ENCODE peak calls at places on chromosome 22, in six cellular contexts. G is IMR-90, I is neuronal stem cell, H is mesendoderm, E is mesenchymal stem cell, Y is H9. U is an unnamed sample.

GRCh38 chr22:30933457-30933856 is 35.1 kb downstream of the MORC2 start:
- DNase-seq in G (no peak), H (no peak), E (no peak), Y (no peak), I (no peak), U (no peak)

GRCh38 chr22:20615533-20616450 is 108.4 kb downstream of the MED15 start:
- DNase-seq in E (no peak), Y (no peak), I (no peak), H (no peak), G (no peak), U (peak; percentile 38)

GRCh38 chr22:19554834-19555404 is 30.7 kb upstream of the CLDN5 start:
- DNase-seq in I (peak; percentile 5), G (peak; percentile 35), Y (peak; percentile 87), E (peak; percentile 66), H (peak; percentile 93), U (peak; percentile 2)

GRCh38 chr22:29385748-29386147 is 2.6 kb downstream of the AP1B1 start:
- DNase-seq in H (no peak), G (no peak), Y (no peak), I (no peak), E (no peak), U (no peak)

GRCh38 chr22:24117942-24118341 is 63.3 kb upstream of the SUSD2 start:
- DNase-seq in I (no peak), E (no peak), H (peak; percentile 57), Y (peak; percentile 47), G (no peak), U (no peak)

GRCh38 chr22:29784451-29785361 is 17.5 kb downstream of the UQCR10 start:
- DNase-seq in I (no peak), E (no peak), G (peak; percentile 18), H (no peak), Y (no peak), U (no peak)

GRCh38 chr22:42754658-42755057 is 34.0 kb upstream of the A4GALT start:
- DNase-seq in G (peak; percentile 92), E (no peak), H (no peak), I (no peak), Y (no peak), U (peak; percentile 71)

GRCh38 chr22:31350410-31350863 is 4.3 kb upstream of the PATZ1 start:
- DNase-seq in E (peak; percentile 18), H (peak; percentile 66), G (no peak), Y (no peak), I (no peak), U (no peak)

GRCh38 chr22:49670610-49671330 is 156.9 kb downstream of the BRD1 start:
- DNase-seq in H (peak; percentile 37), Y (peak; percentile 54), I (peak; percentile 18), E (no peak), G (no peak), U (no peak)

GRCh38 chr22:45227645-45228400 is 12.9 kb downstream of the KIAA0930 start:
- DNase-seq in G (no peak), H (no peak), I (no peak), Y (peak; percentile 28), E (no peak), U (no peak)

GRCh38 chr22:45228401-45228754 is 12.3 kb downstream of the KIAA0930 start:
- DNase-seq in Y (peak; percentile 23), G (no peak), I (no peak), E (no peak), H (no peak), U (no peak)

GRCh38 chr22:45231293-45231692 is 9.4 kb downstream of the KIAA0930 start:
- DNase-seq in E (no peak), Y (no peak), H (no peak), G (no peak), I (no peak), U (no peak)

GRCh38 chr22:45230026-45230845 is 10.5 kb downstream of the KIAA0930 start:
- DNase-seq in I (no peak), H (no peak), E (no peak), G (no peak), Y (no peak), U (peak; percentile 14)

DNA sequence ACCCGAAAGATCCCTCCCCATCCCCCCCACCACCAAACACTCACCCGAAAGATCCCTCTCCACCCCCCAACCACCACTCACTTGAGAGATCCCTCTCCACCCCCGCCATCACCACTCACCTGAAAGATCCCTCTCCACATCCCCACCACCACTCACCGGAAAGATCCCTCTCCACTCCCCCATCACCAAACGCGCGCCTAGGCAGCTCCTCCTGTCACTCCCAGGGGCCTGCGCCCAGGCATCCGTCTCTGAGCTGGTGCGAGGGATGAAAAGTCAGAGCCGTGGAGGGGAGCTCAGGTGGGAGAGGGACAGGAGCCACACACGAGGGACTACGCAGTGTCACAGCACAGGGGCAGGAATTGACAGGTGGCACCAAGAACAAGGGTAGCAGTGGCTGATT is 11.5 kb downstream of the KIAA0930 start:
- DNase-seq in E (no peak), H (no peak), Y (peak; percentile 27), I (no peak), G (no peak), U (no peak)
- H3K4ac ChIP-seq in E (no peak overlapping the region), H (no peak overlapping the region), Y (no peak overlapping the region), I (no peak overlapping the region), G (no peak overlapping the region), U (no peak overlapping the region)

DNA sequence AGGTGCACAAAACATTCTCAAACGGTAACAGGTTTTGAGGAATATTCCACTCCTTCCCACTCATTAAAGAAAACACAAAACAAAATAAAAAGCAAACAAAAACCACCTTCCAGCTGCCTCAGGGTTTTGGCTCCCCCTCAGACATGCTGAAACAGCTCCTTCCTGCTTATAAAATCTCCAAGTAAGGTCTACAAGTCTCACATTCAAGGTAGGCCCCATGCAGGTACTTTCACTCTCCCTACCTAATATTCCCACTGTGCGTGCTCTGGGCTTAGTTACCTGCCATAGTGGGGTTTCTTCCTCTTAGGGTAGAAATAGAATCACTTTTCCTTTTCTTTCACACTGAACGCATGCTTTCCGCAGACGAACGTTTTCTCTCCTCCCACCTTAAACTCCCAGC is 132.3 kb downstream of the RBFOX2 start:
- DNase-seq in Y (no peak), E (no peak), I (no peak), G (no peak), H (no peak), U (no peak)
- H3K4me2 ChIP-seq in Y (no peak overlapping the region), E (no peak overlapping the region), I (no peak overlapping the region), G (no peak overlapping the region), H (no peak overlapping the region), U (no peak overlapping the region)

DNA sequence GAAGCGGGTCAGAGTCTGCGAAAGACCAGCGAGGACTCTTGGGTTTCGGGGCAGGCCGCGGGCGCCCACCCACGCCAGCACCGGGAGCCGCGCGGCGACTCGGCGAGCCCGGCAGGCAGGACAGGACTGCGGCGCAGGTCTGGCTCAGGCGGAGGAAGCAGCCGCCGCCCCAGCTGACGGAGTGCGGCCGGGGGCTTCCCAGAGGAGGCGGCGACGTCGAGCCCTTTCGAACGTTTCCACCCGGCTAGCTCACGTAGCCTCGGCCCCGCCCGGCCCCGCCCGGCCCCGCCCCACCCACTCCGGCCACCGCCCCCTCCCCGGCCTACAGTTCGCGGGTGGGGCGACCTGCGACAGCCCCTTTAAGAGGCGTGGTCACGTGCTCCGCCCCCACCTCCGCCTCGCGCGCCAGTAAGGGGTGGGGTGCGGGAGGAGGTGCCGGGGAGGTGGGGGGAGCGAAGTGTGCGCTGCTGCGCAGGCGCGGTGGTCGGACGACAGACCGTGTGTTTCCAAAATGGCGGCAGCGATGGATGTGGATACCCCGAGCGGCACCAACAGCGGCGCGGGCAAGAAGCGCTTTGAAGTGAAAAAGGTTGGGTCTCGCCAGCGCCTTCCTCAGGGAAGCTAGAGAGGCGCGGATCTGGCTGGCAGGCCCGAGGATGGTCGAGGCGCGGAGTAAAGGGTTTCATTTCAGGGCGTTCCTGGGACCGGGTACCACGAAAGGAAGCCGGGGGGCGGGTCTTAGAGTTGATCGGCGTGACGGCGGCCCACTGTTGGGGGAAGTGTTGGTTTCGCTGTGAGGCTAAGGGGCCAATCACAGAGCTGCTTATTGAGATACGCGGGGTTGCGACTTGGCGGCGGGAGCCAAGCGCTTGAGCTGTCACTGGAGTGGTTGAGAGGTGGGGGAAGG is at the start of gene RBX1:
- DNase-seq in I (peak; percentile 99), E (peak; percentile 99), Y (peak; percentile 98), G (peak; percentile 98), H (peak; percentile 99), U (peak; percentile 98)
- H3K23ac ChIP-seq in I (peak within 1 kb of the TSS; percentile 97), E (no peak within 1 kb of the TSS), Y (no peak within 1 kb of the TSS), G (peak within 1 kb of the TSS; percentile 98), H (peak within 1 kb of the TSS; percentile 11), U (peak within 1 kb of the TSS; percentile 84)

DNA sequence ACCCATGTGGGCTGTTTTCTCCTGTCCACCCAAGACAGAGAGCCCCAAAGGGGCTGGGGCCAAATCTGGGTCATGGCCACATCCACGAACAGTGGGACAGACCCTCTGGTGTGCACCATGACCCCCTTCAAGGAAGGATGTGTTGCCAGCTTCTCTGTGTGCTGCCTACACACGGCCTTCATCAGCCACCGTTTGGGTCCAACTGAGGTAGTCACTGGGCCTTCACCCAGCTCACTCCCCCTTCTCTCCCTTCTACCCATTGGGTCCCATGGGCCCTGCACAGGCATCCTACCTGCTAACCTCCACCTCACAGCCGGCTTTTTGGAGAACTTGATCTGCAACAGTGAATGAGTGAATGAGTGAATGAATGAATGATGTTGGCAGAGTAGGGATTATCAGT is 1484.9 kb downstream of the BRD1 start:
- DNase-seq in H (no peak), I (no peak), G (no peak), Y (no peak), E (no peak), U (no peak)
- H3K4ac ChIP-seq in H (no peak overlapping the region), I (no peak overlapping the region), G (no peak overlapping the region), Y (no peak overlapping the region), E (no peak overlapping the region), U (no peak overlapping the region)

GRCh38 chr22:44594951-44595350 is 96.9 kb upstream of the RTL6 start:
- DNase-seq in Y (no peak), H (no peak), G (peak; percentile 8), I (no peak), E (no peak), U (no peak)

GRCh38 chr22:44595841-44596341 is 97.9 kb upstream of the RTL6 start:
- DNase-seq in E (peak; percentile 59), G (peak; percentile 42), I (no peak), H (no peak), Y (no peak), U (no peak)

GRCh38 chr22:44596726-44597125 is 98.7 kb upstream of the RTL6 start:
- DNase-seq in I (no peak), G (no peak), H (no peak), E (no peak), Y (no peak), U (no peak)

GRCh38 chr22:44599084-44599483 is 101.1 kb upstream of the RTL6 start:
- DNase-seq in I (no peak), H (no peak), Y (no peak), G (no peak), E (no peak), U (no peak)

GRCh38 chr22:44597616-44598015 is 99.6 kb upstream of the RTL6 start:
- DNase-seq in H (peak; percentile 31), E (peak; percentile 42), G (peak; percentile 29), Y (no peak), I (no peak), U (no peak)
- H3K4me2 ChIP-seq in H (no peak overlapping the region), E (no peak overlapping the region), G (no peak overlapping the region), Y (no peak overlapping the region), I (no peak overlapping the region), U (no peak overlapping the region)

DNA sequence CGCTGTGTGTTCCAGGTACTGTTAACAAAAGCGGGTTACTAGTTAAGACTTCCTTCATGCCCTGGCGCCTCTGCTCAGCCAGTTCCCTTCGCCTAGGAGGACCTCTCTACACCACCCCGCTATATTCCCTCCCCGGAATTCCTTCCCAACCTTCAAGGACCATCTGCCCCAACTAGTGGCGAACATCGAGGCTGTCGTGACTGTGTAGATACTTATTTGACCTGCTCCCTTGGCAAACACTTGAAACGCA is 450 bp upstream of the BCL2L13 start:
- DNase-seq in E (peak; percentile 93), H (no peak), G (no peak), Y (no peak), I (no peak), U (no peak)
- H3K23ac ChIP-seq in E (no peak overlapping the region), H (peak overlapping the region; percentile 82), G (peak overlapping the region; percentile 99), Y (no peak overlapping the region), I (peak overlapping the region; percentile 100), U (no peak overlapping the region)

GRCh38 chr22:37519268-37520195 is at the start of gene CARD10:
- DNase-seq in E (no peak), H (no peak), G (no peak), Y (no peak), I (peak; percentile 30), U (no peak)
- H3K4ac ChIP-seq in E (peak within 1 kb of the TSS; percentile 68), H (no peak within 1 kb of the TSS), G (peak within 1 kb of the TSS; percentile 58), Y (no peak within 1 kb of the TSS), I (peak within 1 kb of the TSS; percentile 31), U (peak within 1 kb of the TSS; percentile 13)